ENCODE peak calls at places on chromosomes 1 and 21, in five cellular contexts. One of them, this sample, is unnamed.

GRCh38 chr1:26791626-26792025 is 3.9 kb downstream of the PIGV start:
- DNase-seq in MM.1S: no peak
- DNase-seq in neural progenitor cell: no peak
- DNase-seq in GM23248: no peak
- DNase-seq in PC-3: no peak
- DNase-seq in this sample: no peak

GRCh38 chr1:85146972-85147359 is 53.9 kb downstream of the SYDE2 start:
- DNase-seq in MM.1S: peak; percentile 13
- DNase-seq in neural progenitor cell: no peak
- DNase-seq in GM23248: peak; percentile 23
- DNase-seq in PC-3: peak; percentile 49
- DNase-seq in this sample: no peak

GRCh38 chr21:44064852-44065403 is 42.3 kb upstream of the PWP2 start:
- DNase-seq in MM.1S: no peak
- DNase-seq in neural progenitor cell: no peak
- DNase-seq in GM23248: no peak
- DNase-seq in PC-3: no peak
- DNase-seq in this sample: no peak

GRCh38 chr1:40363721-40364120 is 9.8 kb upstream of the SMAP2 start:
- DNase-seq in MM.1S: no peak
- DNase-seq in neural progenitor cell: peak; percentile 42
- DNase-seq in GM23248: peak; percentile 14
- DNase-seq in PC-3: no peak
- DNase-seq in this sample: peak; percentile 57

GRCh38 chr1:246114369-246114768 is 392.7 kb downstream of the SMYD3 start:
- DNase-seq in MM.1S: no peak
- DNase-seq in neural progenitor cell: no peak
- DNase-seq in GM23248: no peak
- DNase-seq in PC-3: no peak
- DNase-seq in this sample: peak; percentile 23

GRCh38 chr1:37945743-37946702 is 830 bp downstream of the INPP5B start:
- DNase-seq in MM.1S: no peak
- DNase-seq in neural progenitor cell: no peak
- DNase-seq in GM23248: peak; percentile 93
- DNase-seq in PC-3: no peak
- DNase-seq in this sample: peak; percentile 28

GRCh38 chr1:61647142-61647541 is 77.8 kb downstream of the TM2D1 start:
- DNase-seq in MM.1S: no peak
- DNase-seq in neural progenitor cell: no peak
- DNase-seq in GM23248: no peak
- DNase-seq in PC-3: no peak
- DNase-seq in this sample: no peak

GRCh38 chr1:84086189-84086588 is 57.9 kb upstream of the PRKACB start:
- DNase-seq in MM.1S: no peak
- DNase-seq in neural progenitor cell: no peak
- DNase-seq in GM23248: no peak
- DNase-seq in PC-3: no peak
- DNase-seq in this sample: no peak

GRCh38 chr1:15062479-15063099 is 91.0 kb upstream of the TMEM51 start:
- DNase-seq in MM.1S: peak; percentile 20
- DNase-seq in neural progenitor cell: peak; percentile 39
- DNase-seq in GM23248: no peak
- DNase-seq in PC-3: peak; percentile 66
- DNase-seq in this sample: peak; percentile 76

GRCh38 chr1:98897479-98897878 is 107.2 kb downstream of the PLPPR5 start:
- DNase-seq in MM.1S: no peak
- DNase-seq in neural progenitor cell: no peak
- DNase-seq in GM23248: no peak
- DNase-seq in PC-3: no peak
- DNase-seq in this sample: no peak

GRCh38 chr1:10625554-10625953 is 150.8 kb downstream of the PEX14 start:
- DNase-seq in MM.1S: no peak
- DNase-seq in neural progenitor cell: no peak
- DNase-seq in GM23248: no peak
- DNase-seq in PC-3: no peak
- DNase-seq in this sample: no peak

GRCh38 chr1:84078108-84078823 is 65.8 kb upstream of the PRKACB start:
- DNase-seq in MM.1S: no peak
- DNase-seq in neural progenitor cell: no peak
- DNase-seq in GM23248: peak; percentile 59
- DNase-seq in PC-3: peak; percentile 18
- DNase-seq in this sample: peak; percentile 45

GRCh38 chr1:9835404-9835757 is 11.6 kb upstream of the CLSTN1 start:
- DNase-seq in MM.1S: no peak
- DNase-seq in neural progenitor cell: no peak
- DNase-seq in GM23248: no peak
- DNase-seq in PC-3: no peak
- DNase-seq in this sample: no peak

GRCh38 chr1:230109871-230110667 is 43.0 kb downstream of the GALNT2 start:
- DNase-seq in MM.1S: peak; percentile 99
- DNase-seq in neural progenitor cell: peak; percentile 52
- DNase-seq in GM23248: no peak
- DNase-seq in PC-3: no peak
- DNase-seq in this sample: no peak

GRCh38 chr1:67889940-67890567 is 56.8 kb upstream of the GNG12 start:
- DNase-seq in MM.1S: no peak
- DNase-seq in neural progenitor cell: no peak
- DNase-seq in GM23248: peak; percentile 92
- DNase-seq in PC-3: peak; percentile 85
- DNase-seq in this sample: no peak

GRCh38 chr1:17603091-17603841 is 63.8 kb downstream of the ARHGEF10L start:
- DNase-seq in MM.1S: no peak
- DNase-seq in neural progenitor cell: no peak
- DNase-seq in GM23248: no peak
- DNase-seq in PC-3: no peak
- DNase-seq in this sample: no peak

GRCh38 chr1:53341521-53341895 is 13.6 kb upstream of the LRP8 start:
- DNase-seq in MM.1S: no peak
- DNase-seq in neural progenitor cell: no peak
- DNase-seq in GM23248: no peak
- DNase-seq in PC-3: no peak
- DNase-seq in this sample: no peak

GRCh38 chr1:42429623-42430022 is 26.2 kb downstream of the ZMYND12 start:
- DNase-seq in MM.1S: no peak
- DNase-seq in neural progenitor cell: no peak
- DNase-seq in GM23248: peak; percentile 65
- DNase-seq in PC-3: peak; percentile 12
- DNase-seq in this sample: no peak

GRCh38 chr1:76274302-76274701 is 199.8 kb downstream of the ST6GALNAC3 start:
- DNase-seq in MM.1S: no peak
- DNase-seq in neural progenitor cell: no peak
- DNase-seq in GM23248: no peak
- DNase-seq in PC-3: no peak
- DNase-seq in this sample: no peak

GRCh38 chr1:197093226-197093887 is 26.3 kb upstream of the F13B start:
- DNase-seq in MM.1S: no peak
- DNase-seq in neural progenitor cell: no peak
- DNase-seq in GM23248: no peak
- DNase-seq in PC-3: no peak
- DNase-seq in this sample: no peak

GRCh38 chr1:188237573-188238353 is 1409.0 kb downstream of the PLA2G4A start:
- DNase-seq in MM.1S: peak; percentile 13
- DNase-seq in neural progenitor cell: no peak
- DNase-seq in GM23248: no peak
- DNase-seq in PC-3: peak; percentile 77
- DNase-seq in this sample: no peak

GRCh38 chr1:101028466-101028865 is 2.9 kb upstream of the DPH5 start:
- DNase-seq in MM.1S: no peak
- DNase-seq in neural progenitor cell: no peak
- DNase-seq in GM23248: no peak
- DNase-seq in PC-3: no peak
- DNase-seq in this sample: no peak

GRCh38 chr21:38286739-38287426 is 30.1 kb downstream of the KCNJ15 start:
- DNase-seq in MM.1S: no peak
- DNase-seq in neural progenitor cell: no peak
- DNase-seq in GM23248: no peak
- DNase-seq in PC-3: no peak
- DNase-seq in this sample: no peak

GRCh38 chr1:67407498-67407897 is 22.7 kb downstream of the SERBP1 start:
- DNase-seq in MM.1S: no peak
- DNase-seq in neural progenitor cell: no peak
- DNase-seq in GM23248: no peak
- DNase-seq in PC-3: no peak
- DNase-seq in this sample: no peak

GRCh38 chr1:156357977-156358376 is 11.0 kb upstream of the RHBG start:
- DNase-seq in MM.1S: no peak
- DNase-seq in neural progenitor cell: no peak
- DNase-seq in GM23248: no peak
- DNase-seq in PC-3: no peak
- DNase-seq in this sample: no peak

GRCh38 chr1:156360534-156360933 is 8.5 kb upstream of the RHBG start:
- DNase-seq in MM.1S: no peak
- DNase-seq in neural progenitor cell: no peak
- DNase-seq in GM23248: no peak
- DNase-seq in PC-3: no peak
- DNase-seq in this sample: no peak

GRCh38 chr1:156359973-156360372 is 9.0 kb upstream of the RHBG start:
- DNase-seq in MM.1S: no peak
- DNase-seq in neural progenitor cell: peak; percentile 64
- DNase-seq in GM23248: peak; percentile 71
- DNase-seq in PC-3: peak; percentile 51
- DNase-seq in this sample: peak; percentile 86

GRCh38 chr1:156356875-156357534 is 12.0 kb upstream of the RHBG start:
- DNase-seq in MM.1S: peak; percentile 87
- DNase-seq in neural progenitor cell: peak; percentile 84
- DNase-seq in GM23248: peak; percentile 57
- DNase-seq in PC-3: peak; percentile 94
- DNase-seq in this sample: peak; percentile 97

GRCh38 chr1:156356262-156356874 is 12.6 kb upstream of the RHBG start:
- DNase-seq in MM.1S: no peak
- DNase-seq in neural progenitor cell: no peak
- DNase-seq in GM23248: no peak
- DNase-seq in PC-3: no peak
- DNase-seq in this sample: no peak
- TF ChIP-seq EZH2 in MM.1S: no peak
- TF ChIP-seq EZH2 in neural progenitor cell: no peak
- TF ChIP-seq EZH2 in GM23248: no peak
- TF ChIP-seq EZH2 in PC-3: no peak
- TF ChIP-seq EZH2 in this sample: no peak

DNA sequence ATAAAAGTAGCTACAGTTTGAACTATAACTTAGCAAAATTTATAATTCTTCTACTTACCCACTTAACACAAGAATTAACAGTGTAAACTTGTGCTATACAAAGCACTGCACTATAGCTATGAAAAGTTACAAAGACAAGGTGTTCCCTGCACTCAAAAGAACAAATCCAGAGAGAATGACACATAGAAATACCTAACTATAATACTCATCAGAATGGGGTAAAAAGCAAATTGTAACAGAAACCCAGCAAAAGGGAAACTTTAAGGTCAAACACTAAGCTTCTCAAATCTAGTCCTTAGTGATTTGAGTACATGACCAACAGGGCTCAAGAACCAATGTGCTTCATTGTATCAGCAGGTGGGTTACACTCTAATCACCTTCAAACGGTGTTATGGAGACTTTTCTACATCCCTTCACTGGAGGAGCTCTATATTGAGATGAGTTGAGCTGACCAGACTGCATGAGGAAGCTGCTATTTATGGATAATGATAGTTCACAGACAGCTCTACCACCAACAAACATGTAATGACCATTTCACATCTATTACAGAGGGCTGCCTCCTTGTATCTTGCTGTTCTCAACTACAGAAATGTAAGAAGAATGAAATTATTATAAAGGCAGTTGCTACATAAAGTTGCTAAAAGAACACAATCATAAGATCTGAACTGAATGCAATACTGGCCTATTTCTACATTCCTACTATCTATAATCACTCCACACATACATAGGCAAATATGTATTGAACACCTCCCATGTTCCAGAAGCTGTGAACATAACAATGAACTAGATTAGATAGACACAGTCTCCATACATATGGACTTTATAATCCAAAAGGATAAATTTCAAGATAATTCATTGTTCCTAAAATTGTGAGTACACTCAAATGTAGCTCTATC is 47.6 kb downstream of the PIK3R3 start:
- DNase-seq in MM.1S: no peak
- DNase-seq in neural progenitor cell: no peak
- DNase-seq in GM23248: peak; percentile 58
- DNase-seq in PC-3: peak; percentile 70
- DNase-seq in this sample: no peak
- TF ChIP-seq EZH2phosphoT487 in MM.1S: no peak
- TF ChIP-seq EZH2phosphoT487 in neural progenitor cell: no peak
- TF ChIP-seq EZH2phosphoT487 in GM23248: no peak
- TF ChIP-seq EZH2phosphoT487 in PC-3: no peak
- TF ChIP-seq EZH2phosphoT487 in this sample: no peak

DNA sequence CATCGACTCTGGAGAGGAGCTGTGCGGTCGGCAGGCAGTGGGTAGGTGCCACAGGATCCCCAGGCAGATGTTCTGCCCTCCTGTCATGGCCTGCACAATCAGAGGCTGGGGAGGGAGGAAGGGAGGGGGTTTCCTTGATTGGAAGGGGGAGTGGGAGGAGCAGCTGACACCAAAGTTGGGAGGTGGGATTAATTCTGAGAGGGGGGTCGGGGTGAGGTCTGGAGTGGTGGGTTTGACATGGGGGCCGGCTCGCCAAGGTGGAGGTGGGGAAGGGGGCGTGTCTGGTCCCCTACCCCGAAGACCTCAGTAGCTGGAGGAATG is 640 bp upstream of the HPCA start:
- DNase-seq in MM.1S: no peak
- DNase-seq in neural progenitor cell: peak; percentile 21
- DNase-seq in GM23248: no peak
- DNase-seq in PC-3: no peak
- DNase-seq in this sample: no peak
- TF ChIP-seq EZH2 in MM.1S: no peak
- TF ChIP-seq EZH2 in neural progenitor cell: no peak
- TF ChIP-seq EZH2 in GM23248: no peak
- TF ChIP-seq EZH2 in PC-3: no peak
- TF ChIP-seq EZH2 in this sample: no peak

DNA sequence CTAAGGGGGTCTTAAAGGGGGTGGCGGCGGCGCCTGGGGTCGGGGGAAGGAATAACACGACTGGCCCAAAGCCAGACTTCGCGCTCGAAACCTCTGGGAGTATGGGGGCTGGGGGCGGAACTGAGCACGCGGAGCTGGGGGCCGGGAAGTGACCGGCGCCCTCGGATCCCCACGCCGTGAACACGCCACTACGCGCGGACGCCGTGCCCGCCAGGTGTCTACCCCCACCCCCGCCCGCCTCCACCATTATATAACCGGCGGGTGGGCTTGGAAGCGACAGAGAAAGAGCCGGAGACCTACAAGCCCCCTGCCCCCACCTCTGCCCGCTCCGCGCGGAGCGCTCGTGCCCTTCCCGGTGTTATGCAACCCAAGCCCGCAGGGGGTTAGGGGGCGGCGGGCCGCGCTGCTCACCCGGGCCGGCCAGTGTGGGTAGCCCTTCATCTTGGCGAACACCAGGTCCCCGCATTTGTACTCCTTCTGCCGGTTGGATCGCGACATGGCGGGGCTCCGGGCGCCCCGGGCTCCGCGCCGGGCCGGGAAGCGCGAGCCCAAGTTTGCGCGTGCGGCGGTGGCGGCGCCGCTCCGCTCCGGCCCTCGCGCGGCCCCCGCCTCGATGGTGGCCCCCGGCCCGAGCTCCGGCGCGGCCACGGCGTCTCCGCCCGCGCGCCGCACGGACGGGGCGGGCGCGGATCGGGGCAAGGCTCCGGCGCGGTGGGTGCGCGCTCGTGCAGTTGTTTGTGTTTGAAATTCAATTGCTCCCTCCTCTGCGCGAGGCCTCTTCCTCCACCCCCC is at the start of gene HDGF:
- DNase-seq in MM.1S: peak; percentile 52
- DNase-seq in neural progenitor cell: peak; percentile 77
- DNase-seq in GM23248: peak; percentile 73
- DNase-seq in PC-3: no peak
- DNase-seq in this sample: peak; percentile 73
- TF ChIP-seq EZH2phosphoT487 in MM.1S: no peak
- TF ChIP-seq EZH2phosphoT487 in neural progenitor cell: no peak
- TF ChIP-seq EZH2phosphoT487 in GM23248: no peak
- TF ChIP-seq EZH2phosphoT487 in PC-3: no peak
- TF ChIP-seq EZH2phosphoT487 in this sample: no peak

This sample was measured in GM23338.